ENCODE peak calls at places on chromosomes 16 and 17, in five cellular contexts. C, G, L, Y and Z are unnamed samples.

GRCh38 chr16:70250748-70251650 is 741 bp downstream of the EXOSC6 start:
- DNase-seq in C (no peak), G (peak; percentile 68), L (peak; percentile 48), Y (peak; percentile 72), Z (peak; percentile 72)

GRCh38 chr17:31858647-31859486 is at the start of gene COPRS:
- DNase-seq in C (peak; percentile 67), G (peak; percentile 79), L (peak; percentile 91), Y (peak; percentile 95), Z (peak; percentile 97)

GRCh38 chr16:73568769-73569168 is 520.8 kb upstream of the ZFHX3 start:
- DNase-seq in C (no peak), G (no peak), L (no peak), Y (no peak), Z (no peak)

GRCh38 chr16:86353185-86353584 is 157.1 kb upstream of the FOXF1 start:
- DNase-seq in C (no peak), G (no peak), L (no peak), Y (peak; percentile 75), Z (no peak)

GRCh38 chr17:7988750-7989178 is 13.7 kb upstream of the GUCY2D start:
- DNase-seq in C (no peak), G (no peak), L (peak; percentile 53), Y (peak; percentile 92), Z (no peak)

GRCh38 chr16:14377326-14377725 is 252.7 kb downstream of the PARN start:
- DNase-seq in C (no peak), G (no peak), L (no peak), Y (peak; percentile 76), Z (no peak)

GRCh38 chr17:49523706-49524472 is 28.8 kb downstream of the NGFR start:
- DNase-seq in C (no peak), G (no peak), L (no peak), Y (no peak), Z (no peak)

GRCh38 chr17:5516060-5516792 is 29.9 kb downstream of the MIS12 start:
- DNase-seq in C (no peak), G (no peak), L (no peak), Y (peak; percentile 97), Z (no peak)

GRCh38 chr16:82470506-82471196 is 156.1 kb upstream of the CDH13 start:
- DNase-seq in C (no peak), G (no peak), L (no peak), Y (no peak), Z (no peak)

GRCh38 chr16:87201777-87202176 is 115.4 kb downstream of the C16orf95 start:
- DNase-seq in C (no peak), G (no peak), L (no peak), Y (no peak), Z (no peak)

GRCh38 chr17:81666342-81667191 is at the start of the genes CCDC137 and OXLD1:
- DNase-seq in C (peak; percentile 83), G (peak; percentile 94), L (peak; percentile 98), Y (peak; percentile 99), Z (peak; percentile 98)

GRCh38 chr17:77254961-77255741 is 114.4 kb downstream of the SEC14L1 start:
- DNase-seq in C (no peak), G (no peak), L (no peak), Y (peak; percentile 86), Z (peak; percentile 46)